ENCODE peak calls at places on chromosome 20, in seven cellular contexts. Y is BJ, H is HFF-Myc, L is NCI-H82, B is A549, W is D341Med, K is skeletal muscle cell. I is an unnamed sample.
A peak's percentile ranks its signal among the peaks of the same experiment; 100 is the strongest.

GRCh38 chr20:18019068-18019467 is 38.6 kb downstream of the OVOL2 start:
- DNase-seq in L (peak; percentile 45), Y (no peak), K (no peak), H (no peak), B (peak; percentile 36), W (peak; percentile 46), I (no peak)

GRCh38 chr20:25226433-25227316 is 21.2 kb upstream of the PYGB start:
- DNase-seq in W (no peak), Y (no peak), L (peak; percentile 15), H (no peak), B (no peak), K (no peak), I (peak; percentile 81)

GRCh38 chr20:53865905-53866786 is 204.2 kb downstream of the BCAS1 start:
- DNase-seq in L (peak; percentile 90), Y (no peak), B (peak; percentile 32), K (no peak), W (no peak), H (no peak), I (no peak)

GRCh38 chr20:37356387-37356786 is 10.4 kb downstream of the SRC start:
- DNase-seq in Y (no peak), L (no peak), W (peak; percentile 25), B (no peak), H (no peak), K (no peak), I (peak; percentile 57)

GRCh38 chr20:1994627-1995026 is 769 bp upstream of the PDYN start:
- DNase-seq in Y (no peak), B (no peak), H (no peak), W (no peak), K (no peak), L (no peak), I (no peak)

GRCh38 chr20:59153355-59153681 is 10.3 kb upstream of the ZNF831 start:
- DNase-seq in H (no peak), B (no peak), W (no peak), K (no peak), L (no peak), Y (no peak), I (no peak)

GRCh38 chr20:44448753-44449546 is 26.7 kb upstream of the TTPAL start:
- DNase-seq in K (no peak), L (peak; percentile 68), B (no peak), H (no peak), Y (no peak), W (no peak), I (no peak)

GRCh38 chr20:25637247-25637646 is 13.4 kb upstream of the NANP start:
- DNase-seq in B (no peak), K (no peak), H (no peak), Y (no peak), W (no peak), L (no peak), I (no peak)

GRCh38 chr20:1171461-1172093 is 13.2 kb downstream of the TMEM74B start:
- DNase-seq in B (no peak), H (no peak), L (no peak), K (no peak), Y (no peak), W (no peak), I (no peak)

GRCh38 chr20:3910868-3911267 is 21.7 kb downstream of the PANK2 start:
- DNase-seq in W (no peak), H (no peak), L (no peak), K (no peak), Y (no peak), B (no peak), I (no peak)

GRCh38 chr20:33275215-33275614 is 7.8 kb upstream of the BPIFB1 start:
- DNase-seq in B (no peak), Y (no peak), K (no peak), W (no peak), H (no peak), L (no peak), I (no peak)

GRCh38 chr20:60765821-60766403 is 486.1 kb upstream of the CDH4 start:
- DNase-seq in B (no peak), H (no peak), Y (no peak), K (no peak), L (no peak), W (no peak), I (no peak)

GRCh38 chr20:33477386-33478234 is 12.3 kb upstream of the CBFA2T2 start:
- DNase-seq in Y (no peak), K (no peak), W (no peak), L (no peak), H (no peak), B (no peak), I (no peak)

GRCh38 chr20:63378626-63379025 is 17.5 kb upstream of the CHRNA4 start:
- DNase-seq in L (no peak), Y (no peak), K (no peak), B (no peak), H (no peak), W (no peak), I (no peak)

GRCh38 chr20:62588458-62589149 is 53.7 kb upstream of the SLCO4A1 start:
- DNase-seq in K (no peak), L (no peak), H (no peak), B (no peak), W (no peak), Y (no peak), I (no peak)

GRCh38 chr20:23659989-23660837 is 22.5 kb upstream of the CST3 start:
- DNase-seq in W (no peak), H (no peak), L (peak; percentile 62), K (peak; percentile 28), Y (no peak), B (no peak), I (no peak)

I was measured in ascending aorta.